ENCODE peak calls at places on chromosomes 6 and 20, in seven cellular contexts. T is CD8-positive, alpha-beta T cell; I is heart left ventricle; D is PC-3; G is endothelial cell; Z is right atrium auricular region; X is H9. W is an unnamed sample.

GRCh38 chr6:137867685-137868509 is 838 bp downstream of the TNFAIP3 start:
- DNase-seq in T (peak; percentile 56), I (no peak), D (peak; percentile 22), G (peak; percentile 38), Z (no peak), X (peak; percentile 54), W (peak; percentile 27)

GRCh38 chr6:5771759-5772158 is 235.0 kb downstream of the NRN1 start:
- DNase-seq in T (no peak), I (no peak), D (peak; percentile 3), G (no peak), Z (no peak), X (no peak), W (no peak)

GRCh38 chr6:166567107-166567506 is 19.4 kb downstream of the RAMACL start:
- DNase-seq in T (no peak), I (no peak), D (peak; percentile 91), G (no peak), Z (no peak), X (no peak), W (no peak)

GRCh38 chr6:33620584-33621395 is at the start of gene ITPR3:
- DNase-seq in T (peak; percentile 71), I (peak; percentile 49), D (peak; percentile 80), G (peak; percentile 36), Z (no peak), X (peak; percentile 68), W (no peak)

GRCh38 chr6:25384967-25385366 is 105.8 kb downstream of the CARMIL1 start:
- DNase-seq in T (no peak), I (no peak), D (no peak), G (no peak), Z (no peak), X (no peak), W (no peak)

GRCh38 chr6:135085700-135086413 is 31.2 kb upstream of the HBS1L start:
- DNase-seq in T (no peak), I (no peak), D (no peak), G (no peak), Z (no peak), X (no peak), W (no peak)

GRCh38 chr6:147023148-147023547 is 181.1 kb upstream of the STXBP5 start:
- DNase-seq in T (no peak), I (no peak), D (no peak), G (no peak), Z (no peak), X (no peak), W (no peak)

GRCh38 chr6:139605350-139605749 is 230.9 kb upstream of the CITED2 start:
- DNase-seq in T (no peak), I (no peak), D (peak; percentile 58), G (no peak), Z (no peak), X (no peak), W (no peak)

GRCh38 chr6:122809001-122809400 is 19.9 kb downstream of the SMPDL3A start:
- DNase-seq in T (no peak), I (no peak), D (no peak), G (no peak), Z (no peak), X (no peak), W (no peak)

GRCh38 chr20:46207031-46207549 is 89.0 kb downstream of the CD40 start:
- DNase-seq in T (no peak), I (no peak), D (no peak), G (no peak), Z (no peak), X (no peak), W (no peak)

GRCh38 chr20:19885981-19886665 is 128.1 kb downstream of the RIN2 start:
- DNase-seq in T (no peak), I (peak; percentile 48), D (peak; percentile 77), G (peak; percentile 21), Z (peak; percentile 75), X (peak; percentile 29), W (no peak)

GRCh38 chr20:14451458-14451857 is 114.0 kb upstream of the FLRT3 start:
- DNase-seq in T (no peak), I (no peak), D (no peak), G (no peak), Z (no peak), X (peak; percentile 40), W (peak; percentile 45)

GRCh38 chr6:160979063-160979708 is 12.4 kb upstream of the MAP3K4 start:
- DNase-seq in T (no peak), I (no peak), D (no peak), G (no peak), Z (no peak), X (no peak), W (no peak)

GRCh38 chr6:15874821-15875220 is 212.0 kb upstream of the DTNBP1 start:
- DNase-seq in T (no peak), I (no peak), D (peak; percentile 82), G (no peak), Z (no peak), X (no peak), W (no peak)

GRCh38 chr20:44896583-44896982 is 11.1 kb downstream of the YWHAB start:
- DNase-seq in T (no peak), I (no peak), D (no peak), G (no peak), Z (no peak), X (no peak), W (no peak)

GRCh38 chr6:28720357-28721231 is 194.9 kb downstream of the GPX5 start:
- DNase-seq in T (no peak), I (no peak), D (no peak), G (no peak), Z (no peak), X (peak; percentile 50), W (no peak)

DNA sequence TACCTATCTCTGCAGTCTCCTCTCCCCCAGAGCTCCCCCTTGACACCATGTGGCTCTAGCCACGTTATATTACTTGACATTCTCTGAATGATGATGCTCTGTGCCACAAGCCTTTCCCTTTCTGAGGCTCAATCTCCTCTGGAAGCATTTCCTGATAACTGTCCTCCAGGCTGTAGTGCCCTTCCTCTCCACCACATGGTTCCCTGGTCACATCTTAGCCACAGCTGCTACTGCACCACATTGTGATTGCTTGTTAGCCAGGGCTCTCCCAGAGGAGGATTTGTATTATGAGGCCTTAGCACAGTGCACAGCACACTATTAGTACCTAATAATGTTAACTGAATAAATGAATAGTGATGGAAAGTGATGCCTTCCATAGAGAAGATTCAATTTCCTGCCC is 63.9 kb upstream of the RCAN2 start:
- DNase-seq in T (no peak), I (no peak), D (no peak), G (no peak), Z (no peak), X (no peak), W (peak; percentile 39)
- TF ChIP-seq CTCF in T (no peak), I (no peak), D (no peak), G (no peak), Z (no peak), X (no peak), W (no peak)

DNA sequence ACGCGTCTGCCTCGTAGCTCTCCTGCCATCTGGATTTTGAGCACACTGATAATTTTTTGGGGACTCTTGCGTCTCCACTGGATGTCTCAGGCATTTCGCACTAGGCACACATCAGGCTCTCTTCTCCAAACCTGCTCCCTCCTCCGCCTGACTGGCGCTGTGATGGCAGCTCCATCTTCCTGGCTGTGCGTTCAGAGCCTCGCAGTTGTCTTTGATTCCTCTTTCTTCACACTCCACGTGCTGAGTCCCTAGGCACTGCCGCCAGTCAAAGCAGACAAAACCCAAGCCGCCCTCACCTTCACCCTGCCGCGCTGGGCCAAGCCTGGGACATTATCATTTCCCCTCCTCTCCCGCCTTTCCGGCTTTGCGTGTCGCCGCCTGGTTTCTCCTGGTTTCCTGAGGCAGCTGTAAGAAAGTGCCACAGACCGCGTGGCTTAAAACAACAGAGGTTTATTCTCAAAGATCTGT is 778 bp downstream of the PSMG4 start:
- DNase-seq in T (peak; percentile 25), I (peak; percentile 52), D (peak; percentile 34), G (peak; percentile 33), Z (no peak), X (peak; percentile 57), W (peak; percentile 59)
- TF ChIP-seq CTCF in T (no peak), I (no peak), D (no peak), G (no peak), Z (no peak), X (no peak), W (no peak)

GRCh38 chr6:12150812-12151432 is 138.8 kb downstream of the HIVEP1 start:
- DNase-seq in T (peak; percentile 40), I (no peak), D (peak; percentile 72), G (peak; percentile 56), Z (no peak), X (peak; percentile 63), W (peak; percentile 58)
- TF ChIP-seq CTCF in T (peak; percentile 60), I (no peak), D (peak; percentile 94), G (peak; percentile 66), Z (no peak), X (peak; percentile 91), W (peak; percentile 23)

DNA sequence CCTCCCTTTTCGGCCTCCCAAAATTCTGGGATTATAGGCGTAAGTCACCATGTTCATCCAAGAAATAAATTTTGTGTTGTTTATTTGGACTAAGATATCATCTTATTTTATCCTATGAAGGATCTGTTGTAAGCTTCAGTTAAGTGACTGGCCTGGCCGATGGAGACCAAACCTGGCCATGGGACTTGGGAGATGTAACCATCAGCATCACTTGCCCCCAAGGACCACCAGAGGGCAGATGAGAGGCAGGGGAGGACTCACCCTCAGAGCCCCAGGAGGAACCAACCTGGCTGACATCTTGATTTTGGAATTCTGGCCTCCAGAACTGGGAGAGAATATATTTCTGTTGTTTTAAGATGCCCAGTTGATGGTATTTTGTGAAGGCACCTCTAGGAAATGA is 266.7 kb downstream of the CDH26 start:
- DNase-seq in T (no peak), I (no peak), D (peak; percentile 33), G (peak; percentile 30), Z (peak; percentile 42), X (peak; percentile 56), W (peak; percentile 57)
- TF ChIP-seq CTCF in T (no peak), I (no peak), D (peak; percentile 51), G (peak; percentile 58), Z (no peak), X (peak; percentile 74), W (peak; percentile 55)